ENCODE peak calls at places on chromosomes 1 and 21, in eight cellular contexts. N is HCT116; R is body of pancreas; K is esophagus muscularis mucosa; Z is iPS DF 6.9; E is MM.1S; T is AG04450; S is effector memory CD4-positive, alpha-beta T cell. A is an unnamed sample.

GRCh38 chr1:70353641-70354331 is 736 bp downstream of the ANKRD13C start:
- DNase-seq in Z (no peak), N (no peak), S (no peak), R (no peak), K (peak), E (peak), T (peak), A (no peak)

GRCh38 chr1:226066415-226067077 is 4.0 kb downstream of the H3-3A start:
- DNase-seq in T (no peak), R (no peak), E (no peak), K (no peak), N (no peak), Z (no peak), S (no peak), A (no peak)

GRCh38 chr1:31984419-31985347 is 29.0 kb upstream of the KHDRBS1 start:
- DNase-seq in R (no peak), S (peak), N (no peak), K (no peak), E (peak), Z (no peak), T (no peak), A (no peak)

GRCh38 chr1:178379807-178380206 is 117.0 kb downstream of the CLEC20A start:
- DNase-seq in S (no peak), T (no peak), K (no peak), N (no peak), R (no peak), Z (no peak), E (no peak), A (no peak)

GRCh38 chr1:59427784-59428183 is 130.9 kb downstream of the FGGY start:
- DNase-seq in R (no peak), T (no peak), Z (no peak), N (no peak), K (no peak), E (no peak), S (no peak), A (no peak)

GRCh38 chr1:183033205-183033604 is 10.0 kb downstream of the LAMC1 start:
- DNase-seq in K (no peak), R (no peak), S (no peak), E (peak), N (peak), T (no peak), Z (no peak), A (no peak)

GRCh38 chr1:173948594-173948993 is 31.5 kb upstream of the SERPINC1 start:
- DNase-seq in S (no peak), R (no peak), E (no peak), K (no peak), N (no peak), T (no peak), Z (no peak), A (no peak)

GRCh38 chr1:205179842-205180241 is 31.7 kb downstream of the DSTYK start:
- DNase-seq in Z (no peak), E (no peak), K (no peak), N (no peak), S (no peak), R (no peak), T (no peak), A (no peak)

GRCh38 chr21:19031956-19032355 is 628.4 kb upstream of the TMPRSS15 start:
- DNase-seq in T (no peak), S (no peak), E (no peak), Z (no peak), R (no peak), N (no peak), K (no peak), A (no peak)

GRCh38 chr1:55378582-55378981 is 163.4 kb upstream of the USP24 start:
- DNase-seq in K (peak), R (peak), S (no peak), T (no peak), E (peak), N (peak), Z (peak), A (no peak)

GRCh38 chr1:223515416-223515815 is 122.2 kb downstream of the CCDC185 start:
- DNase-seq in E (no peak), S (no peak), T (no peak), N (no peak), R (no peak), K (no peak), Z (no peak), A (no peak)

GRCh38 chr1:159211331-159212136 is 6.9 kb downstream of the ACKR1 start:
- DNase-seq in T (no peak), S (no peak), E (peak), R (peak), Z (no peak), K (no peak), N (peak), A (no peak)

GRCh38 chr1:154170547-154171221 is 15.8 kb upstream of the NUP210L start:
- DNase-seq in R (no peak), Z (no peak), S (no peak), T (no peak), E (no peak), N (no peak), K (no peak), A (no peak)

GRCh38 chr21:39353295-39353694 is 4.4 kb upstream of the HMGN1 start:
- DNase-seq in R (no peak), K (no peak), S (no peak), T (no peak), Z (no peak), N (no peak), E (no peak), A (no peak)

GRCh38 chr1:79617777-79618176 is 611.2 kb upstream of the ADGRL4 start:
- DNase-seq in S (no peak), N (no peak), K (no peak), R (no peak), Z (no peak), T (no peak), E (no peak), A (no peak)

GRCh38 chr1:209884665-209885117 is 53.3 kb upstream of the SYT14 start:
- DNase-seq in N (peak), K (no peak), S (no peak), Z (no peak), E (no peak), T (peak), R (peak), A (peak)

GRCh38 chr1:79325126-79325525 is 318.6 kb upstream of the ADGRL4 start:
- DNase-seq in Z (no peak), E (no peak), T (no peak), S (no peak), K (no peak), N (no peak), R (no peak), A (no peak)

GRCh38 chr1:110123224-110123623 is 11.0 kb downstream of the UBL4B start:
- DNase-seq in N (no peak), K (no peak), R (no peak), Z (no peak), S (no peak), E (no peak), T (no peak), A (peak)

GRCh38 chr1:9655127-9655723 is 3.7 kb downstream of the PIK3CD start:
- DNase-seq in T (no peak), N (no peak), E (peak), S (peak), K (no peak), R (no peak), Z (no peak), A (no peak)

GRCh38 chr1:111600886-111601386 is 18.7 kb upstream of the RAP1A start:
- DNase-seq in R (no peak), K (peak), T (no peak), Z (no peak), S (no peak), N (no peak), E (peak), A (no peak)

GRCh38 chr1:221829327-221830011 is 87.6 kb upstream of the DUSP10 start:
- DNase-seq in K (peak), Z (no peak), E (no peak), S (peak), N (no peak), R (no peak), T (peak), A (no peak)

GRCh38 chr1:59384443-59384842 is 87.5 kb downstream of the FGGY start:
- DNase-seq in K (no peak), T (no peak), N (no peak), R (no peak), Z (no peak), S (no peak), E (peak), A (no peak)

GRCh38 chr1:44250113-44250781 is 37.0 kb downstream of the DMAP1 start:
- DNase-seq in R (no peak), T (no peak), Z (no peak), N (no peak), E (no peak), K (no peak), S (no peak), A (peak)

GRCh38 chr21:23281917-23282316 is 2283.7 kb downstream of the NCAM2 start:
- DNase-seq in S (no peak), Z (no peak), T (no peak), R (no peak), K (no peak), E (no peak), N (no peak), A (no peak)

GRCh38 chr1:166040223-166040622 is 126.6 kb downstream of the FAM78B start:
- DNase-seq in Z (no peak), N (no peak), R (no peak), T (no peak), S (no peak), E (no peak), K (no peak), A (no peak)

GRCh38 chr1:86499987-86500593 is 31.4 kb downstream of the CLCA1 start:
- DNase-seq in R (no peak), N (peak), T (no peak), Z (no peak), E (peak), S (no peak), K (no peak), A (no peak)

GRCh38 chr1:30706528-30706927 is 16.9 kb downstream of the MATN1 start:
- DNase-seq in K (no peak), S (no peak), E (no peak), Z (no peak), R (peak), T (no peak), N (no peak), A (peak)

GRCh38 chr1:226474443-226475111 is 66.7 kb upstream of the PARP1 start:
- DNase-seq in E (no peak), T (no peak), R (no peak), Z (no peak), N (no peak), S (no peak), K (no peak), A (no peak)

GRCh38 chr1:37945743-37946702 is 830 bp downstream of the INPP5B start:
- DNase-seq in S (no peak), Z (no peak), E (no peak), N (no peak), T (peak), R (peak), K (no peak), A (peak)

GRCh38 chr1:235835226-235835625 is 31.5 kb downstream of the LYST start:
- DNase-seq in T (no peak), E (no peak), S (no peak), R (peak), K (no peak), Z (no peak), N (no peak), A (no peak)

GRCh38 chr1:151255381-151255780 is 847 bp downstream of the PSMD4 start:
- DNase-seq in S (no peak), R (no peak), Z (no peak), K (no peak), T (no peak), N (no peak), E (peak), A (no peak)

GRCh38 chr1:175322109-175322508 is 129.5 kb upstream of the KIAA0040 start:
- DNase-seq in R (no peak), T (no peak), S (no peak), N (no peak), K (peak), E (no peak), Z (no peak), A (no peak)

GRCh38 chr1:175319112-175319911 is 126.7 kb upstream of the KIAA0040 start:
- DNase-seq in S (peak), K (no peak), R (peak), E (peak), N (peak), T (peak), Z (peak), A (no peak)

GRCh38 chr1:175318633-175319032 is 126.1 kb upstream of the KIAA0040 start:
- DNase-seq in Z (no peak), S (no peak), R (no peak), T (no peak), N (no peak), K (peak), E (no peak), A (no peak)

GRCh38 chr1:175319912-175320230 is 127.3 kb upstream of the KIAA0040 start:
- DNase-seq in Z (no peak), E (no peak), N (no peak), R (no peak), T (no peak), S (no peak), K (no peak), A (no peak)

GRCh38 chr1:175320804-175321203 is 128.2 kb upstream of the KIAA0040 start:
- DNase-seq in R (no peak), N (no peak), T (no peak), Z (no peak), K (no peak), E (peak), S (no peak), A (no peak)
- H3K27ac ChIP-seq in R (no peak), N (no peak), T (no peak), Z (no peak), K (no peak), E (no peak), S (no peak), A (no peak)

GRCh38 chr1:156126701-156127534 is 12.4 kb downstream of the LMNA start:
- DNase-seq in N (peak), Z (no peak), T (peak), R (peak), S (peak), K (peak), E (peak), A (no peak)

GRCh38 chr1:156126043-156126700 is 11.7 kb downstream of the LMNA start:
- DNase-seq in N (peak), K (peak), E (no peak), S (peak), R (peak), T (peak), Z (no peak), A (no peak)

GRCh38 chr1:156128749-156129682 is 14.5 kb downstream of the LMNA start:
- DNase-seq in Z (no peak), E (no peak), S (no peak), T (no peak), R (peak), N (no peak), K (no peak), A (no peak)

GRCh38 chr1:156130578-156130942 is 16.0 kb downstream of the LMNA start:
- DNase-seq in K (no peak), R (no peak), N (no peak), T (no peak), Z (no peak), E (no peak), S (no peak), A (no peak)

GRCh38 chr1:156129687-156130577 is 15.4 kb downstream of the LMNA start:
- DNase-seq in K (no peak), E (peak), N (peak), R (peak), S (peak), T (peak), Z (peak), A (peak)
- H3K4me3 ChIP-seq in K (peak), E (no peak), N (peak), R (no peak), S (no peak), T (peak), Z (no peak), A (no peak)

GRCh38 chr21:36542312-36543101 is 62.6 kb upstream of the CLDN14 start:
- DNase-seq in K (no peak), E (peak), Z (peak), S (no peak), R (no peak), T (no peak), N (no peak), A (no peak)

GRCh38 chr21:36545776-36546511 is 66.0 kb upstream of the CLDN14 start:
- DNase-seq in R (no peak), N (no peak), T (no peak), E (no peak), S (no peak), Z (no peak), K (no peak), A (no peak)

GRCh38 chr21:36543924-36544323 is 64.0 kb upstream of the CLDN14 start:
- DNase-seq in K (no peak), S (no peak), E (no peak), R (no peak), Z (no peak), N (no peak), T (no peak), A (no peak)

GRCh38 chr21:36541721-36542139 is 61.8 kb upstream of the CLDN14 start:
- DNase-seq in S (no peak), Z (no peak), E (no peak), K (no peak), T (no peak), N (no peak), R (no peak), A (no peak)

DNA sequence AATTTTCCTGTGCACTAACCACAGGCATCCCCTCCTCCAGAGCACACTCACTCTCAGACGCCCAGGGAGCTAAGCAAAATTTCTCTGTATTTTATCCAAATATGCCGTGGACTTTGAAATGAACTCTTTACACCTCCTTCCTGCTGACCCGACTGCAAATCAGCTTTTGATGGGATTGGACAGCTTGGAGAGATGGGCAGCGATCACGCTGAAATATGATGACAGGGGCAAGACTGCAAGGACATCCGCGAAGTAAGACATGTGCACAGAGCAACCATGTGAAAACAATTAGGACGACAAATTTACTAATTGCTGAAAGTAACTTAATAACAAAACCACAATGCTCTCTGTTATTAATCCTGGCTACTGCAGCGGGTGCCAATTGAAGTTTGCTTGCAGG is 64.6 kb upstream of the CLDN14 start:
- DNase-seq in S (no peak), N (no peak), K (no peak), T (no peak), R (no peak), Z (no peak), E (no peak), A (no peak)
- H3K27ac ChIP-seq in S (no peak), N (no peak), K (no peak), T (no peak), R (no peak), Z (no peak), E (no peak), A (no peak)

GRCh38 chr1:115340879-115341278 is 2.8 kb upstream of the NGF start:
- DNase-seq in N (no peak), Z (no peak), S (no peak), E (no peak), R (no peak), K (no peak), T (no peak), A (no peak)

GRCh38 chr1:115337633-115338456 is at the start of gene NGF:
- DNase-seq in R (peak), Z (peak), E (no peak), K (no peak), T (peak), S (no peak), N (no peak), A (no peak)

GRCh38 chr1:115336741-115337140 is 1.3 kb downstream of the NGF start:
- DNase-seq in Z (no peak), K (no peak), S (no peak), R (no peak), T (no peak), N (no peak), E (no peak), A (no peak)

GRCh38 chr1:115338457-115338820 is 390 bp upstream of the NGF start:
- DNase-seq in T (no peak), S (no peak), E (no peak), R (no peak), N (no peak), K (no peak), Z (no peak), A (no peak)

DNA sequence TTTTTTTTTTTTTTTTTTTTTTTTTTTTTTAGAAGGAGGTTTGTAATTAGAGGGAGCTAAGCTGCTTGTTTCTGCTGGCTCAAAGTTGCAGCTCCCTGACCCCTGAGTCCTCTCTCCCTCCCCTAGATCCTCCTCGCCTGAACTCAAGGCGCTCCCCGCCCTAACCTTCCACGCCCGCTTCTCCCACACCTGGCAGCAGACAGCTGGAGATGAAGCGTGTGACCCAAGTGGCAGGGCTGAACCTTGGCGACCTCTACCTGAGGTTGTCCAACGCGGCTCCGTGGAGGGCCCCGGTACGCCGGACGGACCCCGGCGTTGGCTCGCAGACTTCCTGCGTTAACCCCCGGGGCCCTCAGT is 795 bp downstream of the NGF start:
- DNase-seq in S (no peak), E (no peak), K (no peak), R (no peak), Z (no peak), N (no peak), T (no peak), A (no peak)
- H3K4me3 ChIP-seq in S (no peak), E (no peak), K (peak), R (no peak), Z (peak), N (no peak), T (peak), A (peak)

GRCh38 chr21:14206222-14206621 is 4.5 kb downstream of the LIPI start:
- DNase-seq in K (no peak), T (no peak), R (no peak), E (no peak), S (no peak), N (no peak), Z (no peak), A (no peak)
- H3K27ac ChIP-seq in K (no peak), T (no peak), R (no peak), E (no peak), S (no peak), N (no peak), Z (no peak), A (no peak)

GRCh38 chr1:15583016-15583706 is 1.7 kb downstream of the AGMAT start:
- DNase-seq in Z (no peak), K (no peak), E (no peak), T (no peak), R (no peak), S (no peak), N (no peak), A (no peak)

GRCh38 chr1:15578921-15579682 is 5.7 kb downstream of the AGMAT start:
- DNase-seq in K (no peak), S (no peak), T (no peak), Z (no peak), R (no peak), N (no peak), E (peak), A (peak)

GRCh38 chr1:15575549-15576150 is 9.2 kb downstream of the AGMAT start:
- DNase-seq in R (no peak), Z (no peak), N (no peak), T (no peak), S (no peak), E (no peak), K (no peak), A (no peak)

GRCh38 chr1:15577691-15578090 is 7.2 kb downstream of the AGMAT start:
- DNase-seq in N (no peak), E (no peak), T (no peak), Z (no peak), S (no peak), R (no peak), K (no peak), A (no peak)

DNA sequence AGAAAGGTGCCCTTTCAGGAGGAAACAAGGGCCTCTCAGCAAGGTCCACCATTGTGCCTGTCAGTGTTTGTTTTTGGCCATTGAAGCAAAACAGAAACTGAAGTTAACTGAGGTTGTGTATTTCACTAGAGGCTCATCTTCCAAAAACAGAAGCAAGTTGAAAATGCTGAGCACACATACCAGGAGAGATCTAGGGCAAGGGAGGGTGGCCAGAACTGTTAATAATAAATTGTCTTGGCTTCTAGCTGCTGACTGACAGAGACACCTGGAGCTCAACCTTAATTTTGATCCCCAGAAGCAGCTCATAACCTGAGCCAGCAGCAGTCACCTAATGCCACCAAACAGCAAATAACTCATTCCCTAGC is 5.2 kb downstream of the AGMAT start:
- DNase-seq in Z (no peak), K (no peak), N (no peak), T (no peak), S (no peak), R (no peak), E (peak), A (no peak)
- H3K4me3 ChIP-seq in Z (no peak), K (no peak), N (no peak), T (no peak), S (no peak), R (no peak), E (peak), A (no peak)

A was measured in dorsolateral prefrontal cortex.